ENCODE peak calls at places on chromosomes 5 and 9, in seven cellular contexts. I is suprapubic skin; J is GM12865; L is CD4-positive, alpha-beta T cell; B is choroid plexus epithelial cell; W is upper lobe of right lung; Z is ascending aorta. C is an unnamed sample.
A peak's percentile ranks its signal among the peaks of the same experiment; 100 is the strongest.

GRCh38 chr5:95087819-95088317 is 197.0 kb downstream of the MCTP1 start:
- DNase-seq in L (no peak), I (no peak), B (peak; percentile 83), J (peak; percentile 77), Z (no peak), W (no peak), C (peak; percentile 18)

GRCh38 chr5:140042551-140043507 is at the start of gene NRG2:
- DNase-seq in B (peak; percentile 21), W (peak; percentile 68), I (peak; percentile 86), J (peak; percentile 88), Z (no peak), L (peak; percentile 23), C (peak; percentile 84)

GRCh38 chr9:33446507-33447403 is 638 bp downstream of the AQP3 start:
- DNase-seq in B (peak; percentile 40), Z (no peak), W (peak; percentile 88), L (peak; percentile 31), I (no peak), J (peak; percentile 93), C (peak; percentile 91)

GRCh38 chr9:33311953-33312352 is 21.6 kb downstream of the NFX1 start:
- DNase-seq in I (no peak), J (no peak), L (no peak), W (no peak), B (peak; percentile 35), Z (no peak), C (no peak)

GRCh38 chr5:150301170-150301505 is 1.6 kb downstream of the ARSI start:
- DNase-seq in I (no peak), J (no peak), L (no peak), B (no peak), W (no peak), Z (no peak), C (no peak)

GRCh38 chr5:129378961-129379360 is 81.1 kb upstream of the ADAMTS19 start:
- DNase-seq in W (no peak), Z (no peak), L (no peak), I (no peak), J (no peak), B (no peak), C (no peak)

GRCh38 chr5:318341-318897 is 3.1 kb upstream of the AHRR start:
- DNase-seq in B (peak; percentile 70), W (peak; percentile 55), L (no peak), J (no peak), Z (no peak), I (no peak), C (no peak)

GRCh38 chr5:173535976-173536639 is 80.3 kb downstream of the BOD1 start:
- DNase-seq in Z (no peak), L (no peak), J (no peak), B (peak; percentile 23), W (no peak), I (no peak), C (no peak)

GRCh38 chr9:137241490-137242328 is 622 bp downstream of the TUBB4B start:
- DNase-seq in J (peak; percentile 58), B (no peak), W (peak; percentile 85), Z (no peak), I (no peak), L (peak; percentile 43), C (peak; percentile 90)

GRCh38 chr5:143860211-143860610 is 48.2 kb downstream of the HMHB1 start:
- DNase-seq in B (no peak), L (no peak), Z (no peak), W (no peak), J (no peak), I (no peak), C (no peak)

GRCh38 chr5:140298183-140298601 is 4.7 kb downstream of the PFDN1 start:
- DNase-seq in J (no peak), Z (no peak), B (peak; percentile 78), I (no peak), W (no peak), L (no peak), C (no peak)

GRCh38 chr5:112938286-112938685 is 16.3 kb upstream of the REEP5 start:
- DNase-seq in Z (no peak), J (no peak), L (no peak), I (no peak), W (no peak), B (no peak), C (peak; percentile 16)

GRCh38 chr5:112935675-112936074 is 13.6 kb upstream of the REEP5 start:
- DNase-seq in W (no peak), B (no peak), L (no peak), J (no peak), Z (no peak), I (no peak), C (no peak)

GRCh38 chr5:112940670-112941069 is 18.6 kb upstream of the REEP5 start:
- DNase-seq in I (no peak), Z (no peak), L (no peak), W (no peak), B (no peak), J (no peak), C (no peak)
- TF ChIP-seq CTCF in I (no peak), Z (no peak), L (no peak), W (no peak), B (no peak), J (no peak), C (no peak)

DNA sequence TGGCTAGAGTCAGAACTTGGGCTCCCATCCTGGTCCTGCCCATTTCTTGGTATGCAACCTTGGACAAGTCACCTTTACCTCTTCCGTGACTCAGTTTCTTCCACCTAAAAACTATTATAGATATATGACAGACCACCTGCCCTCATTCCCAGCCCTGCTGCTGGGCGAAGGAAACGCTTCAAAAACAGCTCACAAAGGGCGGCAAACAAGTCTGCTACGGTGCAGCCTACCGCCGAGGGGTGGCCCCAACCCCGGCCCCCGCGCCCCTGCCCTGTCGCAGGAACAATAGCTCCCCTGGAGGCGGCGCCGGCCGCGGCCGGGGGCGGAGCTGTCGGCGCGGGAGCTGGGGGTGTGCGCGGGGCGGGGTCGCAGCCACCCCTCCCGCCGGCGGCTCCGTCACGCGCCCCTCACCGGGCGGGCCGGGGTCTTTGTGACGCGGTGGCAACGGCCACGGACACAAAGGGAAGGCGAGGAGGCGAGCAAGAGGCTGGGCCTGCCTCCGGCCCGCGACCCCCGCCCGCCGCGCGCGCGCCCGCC is at the start of gene TMEFF1:
- DNase-seq in I (no peak), L (no peak), J (peak; percentile 17), B (no peak), Z (no peak), W (peak; percentile 68), C (peak; percentile 73)
- TF ChIP-seq CTCF in I (peak; percentile 11), L (no peak), J (no peak), B (peak; percentile 21), Z (no peak), W (peak; percentile 21), C (no peak)

GRCh38 chr9:97889941-97890557 is 32.3 kb downstream of the TRMO start:
- DNase-seq in W (peak; percentile 74), L (peak; percentile 57), I (peak; percentile 56), Z (no peak), B (peak; percentile 35), J (peak; percentile 49), C (peak; percentile 63)
- TF ChIP-seq CTCF in W (peak; percentile 72), L (peak; percentile 86), I (peak; percentile 52), Z (no peak), B (peak; percentile 76), J (peak; percentile 75), C (no peak)

GRCh38 chr5:179800696-179801201 is 5.9 kb downstream of the MGAT4B start:
- DNase-seq in J (no peak), I (peak; percentile 72), W (no peak), Z (no peak), L (no peak), B (no peak), C (peak; percentile 65)
- TF ChIP-seq CTCF in J (no peak), I (no peak), W (no peak), Z (no peak), L (no peak), B (no peak), C (no peak)

GRCh38 chr5:93430673-93431192 is 150.3 kb downstream of the NR2F1-AS1 start:
- DNase-seq in I (no peak), L (no peak), W (no peak), Z (no peak), J (no peak), B (no peak), C (no peak)
- TF ChIP-seq CTCF in I (no peak), L (no peak), W (no peak), Z (no peak), J (no peak), B (peak; percentile 11), C (no peak)

DNA sequence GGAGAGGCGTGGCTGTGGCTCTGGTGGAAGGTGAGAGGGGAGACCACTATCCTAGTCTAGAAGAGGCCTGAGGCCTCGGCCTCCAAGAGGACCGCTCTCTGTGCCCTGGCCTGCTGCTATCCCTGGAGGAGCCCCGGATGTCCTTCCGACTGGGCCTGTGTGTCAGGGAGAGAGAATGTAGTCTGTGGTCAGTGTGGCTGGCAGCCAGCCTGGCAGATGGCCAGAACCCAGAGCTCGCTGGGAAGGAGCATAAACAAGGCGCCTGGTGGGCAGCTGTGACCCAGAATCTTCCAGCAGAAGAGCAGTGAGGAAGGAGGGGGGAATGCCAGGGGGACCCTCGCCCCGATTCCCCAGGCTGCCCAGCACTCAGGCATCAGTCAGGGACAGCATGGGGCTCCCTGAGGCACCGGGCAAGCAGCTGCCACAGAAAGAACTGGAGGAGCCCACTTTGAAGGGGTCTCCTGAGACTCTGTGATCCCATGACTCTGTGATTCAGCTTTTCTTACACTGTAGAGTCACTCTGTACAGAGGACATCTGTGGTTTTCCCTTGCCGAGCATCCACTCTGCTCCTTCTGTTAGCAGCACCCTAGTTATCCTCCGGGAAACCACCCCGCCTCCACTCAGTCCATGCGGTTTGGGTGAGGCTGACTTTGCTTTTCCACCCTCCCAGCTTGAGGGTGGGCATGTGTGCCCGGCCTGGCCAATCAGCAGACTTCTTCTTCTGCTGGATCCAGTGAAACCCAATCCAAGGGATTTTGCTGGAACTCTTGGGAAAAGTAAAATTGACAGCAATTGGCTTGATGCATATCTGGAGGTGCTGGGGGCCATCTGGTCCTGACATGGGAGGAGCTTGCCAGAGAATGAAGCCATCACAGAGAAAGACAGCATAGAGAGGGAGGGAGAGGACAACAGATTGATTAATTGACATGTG is 46.2 kb upstream of the PWWP2A start:
- DNase-seq in Z (peak; percentile 78), W (peak; percentile 92), B (peak; percentile 99), J (no peak), I (peak; percentile 89), L (no peak), C (peak; percentile 98)
- TF ChIP-seq CTCF in Z (no peak), W (no peak), B (no peak), J (no peak), I (no peak), L (no peak), C (no peak)